ENCODE peak calls at places on chromosomes 13 and 19, in four cellular contexts. R is left ventricle myocardium inferior, N is AG04450, H is esophagus muscularis mucosa. B is an unnamed sample.

GRCh38 chr19:39237200-39238184 is 7.3 kb downstream of the IFNL3 start:
- DNase-seq in R (no peak), N (no peak), H (no peak), B (no peak)

GRCh38 chr13:24226762-24227161 is 66.2 kb downstream of the SPATA13 start:
- DNase-seq in R (no peak), N (no peak), H (no peak), B (no peak)

GRCh38 chr19:42121666-42122069 is 10.6 kb downstream of the POU2F2 start:
- DNase-seq in R (peak), N (peak), H (no peak), B (peak)

GRCh38 chr13:38575427-38575826 is 111.5 kb upstream of the FREM2 start:
- DNase-seq in R (no peak), N (no peak), H (no peak), B (no peak)

GRCh38 chr13:91308299-91308698 is 39.2 kb upstream of the MIR17HG start:
- DNase-seq in R (no peak), N (no peak), H (no peak), B (no peak)

GRCh38 chr19:49422407-49423277 is 599 bp downstream of the PTH2 start:
- DNase-seq in R (peak), N (no peak), H (no peak), B (peak)

GRCh38 chr13:40460116-40460515 is 206.3 kb downstream of the FOXO1 start:
- DNase-seq in R (no peak), N (no peak), H (no peak), B (no peak)

GRCh38 chr19:2114218-2114617 is 17.5 kb downstream of the IZUMO4 start:
- DNase-seq in R (no peak), N (no peak), H (no peak), B (no peak)

GRCh38 chr19:39936622-39937021 is 2.2 kb upstream of the FCGBP start:
- DNase-seq in R (no peak), N (no peak), H (no peak), B (no peak)

GRCh38 chr13:100530645-100531044 is 57.9 kb downstream of the GGACT start:
- DNase-seq in R (no peak), N (no peak), H (no peak), B (no peak)

GRCh38 chr13:81012031-81012430 is 671.1 kb upstream of the SPRY2 start:
- DNase-seq in R (no peak), N (no peak), H (no peak), B (no peak)

GRCh38 chr13:67048793-67049150 is 181.4 kb downstream of the PCDH9 start:
- DNase-seq in R (no peak), N (peak), H (no peak), B (peak)

GRCh38 chr13:108987488-108987887 is 358.1 kb downstream of the MYO16 start:
- DNase-seq in R (no peak), N (no peak), H (no peak), B (peak)

GRCh38 chr19:51690359-51691121 is 2.6 kb upstream of the SPACA6 start:
- DNase-seq in R (peak), N (peak), H (peak), B (peak)

GRCh38 chr13:83709751-83710515 is 172.3 kb downstream of the SLITRK1 start:
- DNase-seq in R (no peak), N (no peak), H (no peak), B (no peak)

GRCh38 chr19:11034449-11035213 is 54.6 kb upstream of the LDLR start:
- DNase-seq in R (no peak), N (no peak), H (no peak), B (no peak)

GRCh38 chr19:43467730-43468129 is 2.3 kb upstream of the LYPD3 start:
- DNase-seq in R (no peak), N (no peak), H (no peak), B (peak)

GRCh38 chr13:106098778-106099177 is 436.7 kb downstream of the EFNB2 start:
- DNase-seq in R (no peak), N (no peak), H (no peak), B (no peak)

GRCh38 chr13:113231306-113232207 is 22.1 kb downstream of the CUL4A start:
- DNase-seq in R (no peak), N (no peak), H (no peak), B (no peak)

GRCh38 chr19:15260939-15261338 is 28.7 kb upstream of the EPHX3 start:
- DNase-seq in R (no peak), N (no peak), H (no peak), B (peak)

GRCh38 chr13:43285891-43286602 is 262.7 kb downstream of the DNAJC15 start:
- DNase-seq in R (no peak), N (no peak), H (no peak), B (peak)

GRCh38 chr13:50126378-50127016 is 111.3 kb downstream of the KCNRG start:
- DNase-seq in R (no peak), N (no peak), H (no peak), B (peak)

GRCh38 chr19:33686246-33686645 is 64.5 kb downstream of the CHST8 start:
- DNase-seq in R (no peak), N (no peak), H (no peak), B (no peak)

GRCh38 chr19:33686687-33687541 is 65.2 kb downstream of the CHST8 start:
- DNase-seq in R (no peak), N (no peak), H (no peak), B (no peak)

GRCh38 chr19:33688657-33688992 is 66.9 kb downstream of the CHST8 start:
- DNase-seq in R (no peak), N (no peak), H (no peak), B (no peak)

GRCh38 chr19:33689138-33689746 is 67.5 kb downstream of the CHST8 start:
- DNase-seq in R (no peak), N (no peak), H (no peak), B (no peak)

DNA sequence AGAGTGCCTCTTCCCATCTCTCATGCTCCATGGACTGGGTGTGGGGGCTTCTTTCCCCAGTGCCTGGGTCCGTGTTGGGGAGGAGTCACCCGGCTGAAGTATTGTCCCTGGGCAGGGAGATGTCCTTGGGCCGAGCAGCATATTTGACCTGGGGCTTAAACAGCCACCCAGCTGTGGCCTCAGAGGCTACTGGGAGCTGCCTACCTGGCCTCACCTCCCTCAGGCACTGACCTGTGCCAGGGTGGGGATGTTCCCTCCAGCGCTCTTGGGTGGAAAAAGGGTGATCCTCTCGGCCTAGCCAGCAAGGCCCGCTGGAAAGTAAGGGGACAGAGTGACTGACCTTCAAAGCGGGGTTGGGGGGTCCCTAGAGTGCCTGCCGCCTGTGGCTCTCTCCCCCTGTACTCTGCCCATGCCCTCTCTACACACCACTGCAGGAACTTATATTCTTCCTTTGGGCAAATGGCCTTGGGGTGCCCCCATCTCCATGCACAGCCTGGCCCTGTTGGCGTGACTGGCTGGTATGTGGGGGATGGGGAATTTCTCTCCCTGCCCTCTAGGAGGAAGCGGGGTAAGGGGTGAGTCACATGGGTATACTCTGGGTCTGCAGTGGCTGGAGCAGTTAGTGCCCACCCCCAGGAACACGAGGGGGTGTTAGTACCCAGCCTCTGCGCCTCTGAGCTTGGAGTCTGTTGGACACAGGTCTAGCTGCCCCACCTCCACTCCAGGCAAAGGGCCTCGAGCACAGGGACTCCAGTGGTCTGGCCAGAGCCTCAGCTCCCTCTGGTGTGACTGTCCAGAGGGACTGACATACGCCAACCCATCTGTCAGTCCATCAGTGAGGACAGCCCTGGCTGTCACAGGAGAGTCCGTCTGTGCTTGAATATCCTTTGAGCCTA is 66.3 kb downstream of the CHST8 start:
- DNase-seq in R (no peak), N (no peak), H (no peak), B (no peak)
- H3K4me3 ChIP-seq in R (no peak), N (no peak), H (no peak), B (no peak)

GRCh38 chr19:30881986-30882385 is 467.2 kb downstream of the TSHZ3 start:
- DNase-seq in R (no peak), N (no peak), H (no peak), B (no peak)

GRCh38 chr19:30884146-30884812 is 465.0 kb downstream of the TSHZ3 start:
- DNase-seq in R (no peak), N (no peak), H (no peak), B (no peak)

GRCh38 chr19:30883071-30883470 is 466.2 kb downstream of the TSHZ3 start:
- DNase-seq in R (no peak), N (no peak), H (no peak), B (no peak)

GRCh38 chr19:30881281-30881680 is 468.0 kb downstream of the TSHZ3 start:
- DNase-seq in R (no peak), N (no peak), H (no peak), B (no peak)

GRCh38 chr19:30882411-30883005 is 466.7 kb downstream of the TSHZ3 start:
- DNase-seq in R (no peak), N (no peak), H (no peak), B (no peak)
- TF ChIP-seq CTCF in R (no peak), N (no peak), H (no peak), B (no peak)

GRCh38 chr13:76024151-76024550 is 388.0 kb downstream of the LMO7 start:
- DNase-seq in R (no peak), N (no peak), H (no peak), B (no peak)
- H3K4me3 ChIP-seq in R (no peak), N (no peak), H (no peak), B (no peak)

GRCh38 chr13:25249001-25249543 is 38.2 kb downstream of the MTMR6 start:
- DNase-seq in R (no peak), N (no peak), H (no peak), B (peak)
- TF ChIP-seq CTCF in R (no peak), N (peak), H (no peak), B (peak)

GRCh38 chr19:55147408-55148251 is 1.4 kb downstream of the TNNT1 start:
- DNase-seq in R (no peak), N (no peak), H (no peak), B (no peak)

GRCh38 chr19:55145241-55145640 is 3.8 kb downstream of the TNNT1 start:
- DNase-seq in R (no peak), N (no peak), H (no peak), B (no peak)

GRCh38 chr19:55146648-55147218 is 2.3 kb downstream of the TNNT1 start:
- DNase-seq in R (no peak), N (no peak), H (no peak), B (no peak)

GRCh38 chr19:55149078-55150003 is at the start of gene TNNT1:
- DNase-seq in R (peak), N (no peak), H (no peak), B (no peak)

GRCh38 chr19:55146078-55146647 is 2.8 kb downstream of the TNNT1 start:
- DNase-seq in R (no peak), N (no peak), H (no peak), B (peak)
- H3K4me3 ChIP-seq in R (no peak), N (no peak), H (no peak), B (no peak)

GRCh38 chr13:110676057-110676510 is 29.8 kb downstream of the CARS2 start:
- DNase-seq in R (no peak), N (no peak), H (no peak), B (no peak)

GRCh38 chr13:110681868-110682550 is 23.9 kb downstream of the CARS2 start:
- DNase-seq in R (no peak), N (no peak), H (no peak), B (no peak)

GRCh38 chr13:110680852-110681251 is 25.1 kb downstream of the CARS2 start:
- DNase-seq in R (no peak), N (no peak), H (no peak), B (peak)

GRCh38 chr13:110676511-110677204 is 29.3 kb downstream of the CARS2 start:
- DNase-seq in R (no peak), N (no peak), H (no peak), B (no peak)

DNA sequence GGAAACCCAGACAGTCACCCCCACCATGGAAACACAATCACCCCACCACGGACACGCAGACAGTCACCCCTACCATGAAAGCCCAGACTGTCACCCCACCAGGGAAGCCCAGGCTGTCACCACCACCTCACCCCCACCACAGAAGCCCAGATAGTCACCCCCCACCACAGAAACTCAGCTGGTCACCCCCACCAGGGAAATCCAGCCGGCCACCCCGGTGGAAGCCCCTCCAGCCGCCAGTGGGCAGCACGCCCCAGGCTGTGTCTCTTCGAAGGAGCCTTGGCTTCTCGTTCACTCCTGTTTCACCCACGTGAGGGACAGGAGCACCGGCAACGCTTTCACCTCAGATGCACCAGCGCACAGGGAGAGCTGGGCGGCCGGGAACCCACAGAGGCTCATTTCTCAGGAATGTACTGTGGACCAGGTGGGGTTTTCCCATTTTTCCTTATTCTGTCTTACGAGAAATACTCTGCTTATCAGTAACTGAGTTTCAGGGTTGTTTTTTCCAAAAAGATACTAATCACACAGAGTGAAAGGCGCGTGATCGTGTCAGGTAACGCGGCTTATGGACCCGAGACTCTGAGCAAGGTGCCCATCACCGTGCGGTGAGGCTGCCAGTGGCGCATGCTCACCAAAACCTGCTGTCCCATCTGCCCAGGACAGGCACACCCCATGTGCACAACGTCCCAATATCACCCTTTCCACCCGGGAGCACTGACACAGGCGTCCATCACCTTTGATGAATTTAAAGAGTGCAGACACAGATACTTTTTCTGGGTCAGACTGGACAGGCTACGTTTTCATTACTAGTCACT is 28.0 kb downstream of the CARS2 start:
- DNase-seq in R (no peak), N (no peak), H (no peak), B (peak)
- TF ChIP-seq CTCF in R (no peak), N (no peak), H (no peak), B (no peak)

GRCh38 chr19:18045307-18046013 is 37.5 kb downstream of the ARRDC2 start:
- DNase-seq in R (no peak), N (no peak), H (no peak), B (no peak)
- H3K4me3 ChIP-seq in R (peak), N (peak), H (peak), B (peak)

DNA sequence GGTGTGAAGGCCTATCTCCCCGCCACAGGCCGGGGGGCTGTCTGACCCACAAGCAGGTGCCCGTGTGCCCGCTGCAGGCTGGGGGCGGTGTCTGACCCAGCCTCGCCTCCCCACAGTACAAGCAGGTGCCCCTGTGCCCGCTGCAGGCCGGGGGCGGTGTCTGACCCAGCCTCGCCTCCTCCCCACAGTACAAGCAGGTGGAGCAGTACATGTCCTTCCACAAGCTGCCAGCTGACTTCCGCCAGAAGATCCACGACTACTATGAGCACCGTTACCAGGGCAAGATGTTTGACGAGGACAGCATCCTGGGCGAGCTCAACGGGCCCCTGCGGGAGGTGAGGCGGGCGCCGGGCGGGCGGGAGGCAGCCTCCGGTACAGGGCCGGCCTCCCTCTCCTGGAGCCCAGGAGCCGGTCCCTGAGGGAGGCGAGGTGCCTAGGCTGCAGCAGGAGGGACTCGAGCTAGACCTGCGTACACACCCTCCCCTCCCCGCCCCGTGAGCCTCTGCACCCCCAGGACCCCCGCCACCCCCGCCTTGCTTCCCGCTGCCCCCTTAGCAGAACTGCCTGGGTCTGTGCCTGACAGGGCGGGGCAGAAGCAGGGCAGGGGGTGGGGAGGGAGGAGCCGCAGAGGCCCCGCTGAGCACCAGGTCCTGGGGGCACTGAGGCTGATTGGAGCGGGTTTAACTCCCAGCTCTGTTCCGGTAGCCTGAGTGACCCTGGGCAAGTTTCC is 20.6 kb downstream of the HCN2 start:
- DNase-seq in R (no peak), N (no peak), H (no peak), B (no peak)
- TF ChIP-seq CTCF in R (no peak), N (no peak), H (no peak), B (no peak)

DNA sequence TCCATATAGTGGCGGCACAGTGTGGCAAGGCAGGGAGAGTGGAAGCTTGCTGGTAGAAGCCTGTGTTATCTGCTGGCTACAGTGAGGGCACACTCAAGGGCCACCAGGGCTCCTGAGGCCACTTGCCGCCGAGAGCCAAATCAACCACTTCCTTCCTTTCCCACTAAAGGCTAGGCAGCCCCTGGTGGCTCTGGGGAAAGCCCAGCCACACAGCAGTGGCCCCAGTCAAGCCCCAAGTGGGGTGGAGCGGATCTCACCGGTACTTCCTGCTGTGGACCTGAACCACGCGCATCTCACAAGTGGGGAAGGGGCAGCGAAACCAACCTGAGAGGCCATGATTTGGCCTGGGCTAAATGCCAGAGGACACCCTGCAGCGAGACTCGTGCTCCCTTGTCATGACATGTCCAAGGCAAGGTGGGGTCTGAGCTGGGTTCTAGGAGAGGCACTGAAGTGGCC is 21.9 kb upstream of the SLC35E1 start:
- DNase-seq in R (no peak), N (no peak), H (no peak), B (no peak)
- H3K4me3 ChIP-seq in R (no peak), N (no peak), H (no peak), B (no peak)